ENCODE peak calls at places on chromosomes 5 and 9, in ten cellular contexts. C is kidney; G is NB4; F is CD8-positive, alpha-beta T cell; P is bronchial epithelial cell; O is choroid plexus epithelial cell; H is HCT116; R is CD4-positive, CD25-positive, alpha-beta regulatory T cell; Z is astrocyte of the spinal cord; K is A673. J is an unnamed sample.

GRCh38 chr5:181053760-181054122 is 13.7 kb downstream of the BTNL9 start:
- DNase-seq in C (no peak), G (no peak), F (no peak), P (no peak), O (no peak), H (no peak), R (peak), Z (no peak), K (no peak), J (no peak)

GRCh38 chr5:131382407-131383395 is 118.8 kb downstream of the CDC42SE2 start:
- DNase-seq in C (no peak), G (peak), F (peak), P (peak), O (peak), H (peak), R (peak), Z (peak), K (peak), J (no peak)

GRCh38 chr5:64594601-64595518 is 89.0 kb downstream of the RGS7BP start:
- DNase-seq in C (no peak), G (peak), F (no peak), P (peak), O (peak), H (no peak), R (no peak), Z (no peak), K (peak), J (no peak)

GRCh38 chr5:67478337-67478736 is 281.7 kb upstream of the CD180 start:
- DNase-seq in C (no peak), G (no peak), F (no peak), P (no peak), O (no peak), H (no peak), R (no peak), Z (no peak), K (no peak), J (no peak)

GRCh38 chr5:75054110-75054930 is 2.0 kb upstream of the GCNT4 start:
- DNase-seq in C (peak), G (no peak), F (no peak), P (peak), O (peak), H (no peak), R (no peak), Z (peak), K (peak), J (no peak)

GRCh38 chr5:174533771-174534221 is 190.6 kb upstream of the MSX2 start:
- DNase-seq in C (no peak), G (peak), F (no peak), P (peak), O (peak), H (peak), R (no peak), Z (peak), K (no peak), J (peak)

GRCh38 chr9:134987906-134988700 is 70.4 kb upstream of the FCN1 start:
- DNase-seq in C (peak), G (no peak), F (no peak), P (no peak), O (no peak), H (no peak), R (no peak), Z (no peak), K (no peak), J (no peak)

GRCh38 chr5:109743770-109744212 is 54.1 kb downstream of the MAN2A1 start:
- DNase-seq in C (no peak), G (no peak), F (no peak), P (peak), O (peak), H (no peak), R (no peak), Z (peak), K (peak), J (peak)

GRCh38 chr5:66939094-66939493 is 257.5 kb downstream of the CD180 start:
- DNase-seq in C (no peak), G (no peak), F (no peak), P (no peak), O (no peak), H (no peak), R (no peak), Z (no peak), K (no peak), J (no peak)

GRCh38 chr5:65034029-65034781 is 265.5 kb downstream of the CWC27 start:
- DNase-seq in C (peak), G (peak), F (no peak), P (no peak), O (peak), H (no peak), R (no peak), Z (no peak), K (no peak), J (no peak)

GRCh38 chr5:127447822-127448221 is 69.6 kb upstream of the PRRC1 start:
- DNase-seq in C (no peak), G (no peak), F (no peak), P (no peak), O (peak), H (no peak), R (no peak), Z (peak), K (no peak), J (no peak)

GRCh38 chr5:36667826-36668225 is 61.4 kb downstream of the SLC1A3 start:
- DNase-seq in C (no peak), G (no peak), F (no peak), P (no peak), O (no peak), H (no peak), R (no peak), Z (no peak), K (no peak), J (no peak)

GRCh38 chr5:126982926-126983873 is 47.2 kb downstream of the MARCHF3 start:
- DNase-seq in C (no peak), G (no peak), F (no peak), P (no peak), O (no peak), H (no peak), R (no peak), Z (no peak), K (no peak), J (no peak)

GRCh38 chr9:28264368-28264767 is 691.1 kb upstream of the C9orf72 start:
- DNase-seq in C (no peak), G (no peak), F (no peak), P (peak), O (peak), H (no peak), R (no peak), Z (peak), K (no peak), J (no peak)

GRCh38 chr5:133995341-133995740 is 9.4 kb downstream of the VDAC1 start:
- DNase-seq in C (no peak), G (peak), F (no peak), P (no peak), O (peak), H (no peak), R (no peak), Z (no peak), K (no peak), J (no peak)

GRCh38 chr9:125759812-125760134 is 12.6 kb downstream of the PBX3 start:
- DNase-seq in C (no peak), G (peak), F (no peak), P (no peak), O (peak), H (no peak), R (no peak), Z (peak), K (no peak), J (no peak)

GRCh38 chr5:39566891-39567290 is 142.1 kb upstream of the DAB2 start:
- DNase-seq in C (no peak), G (no peak), F (no peak), P (no peak), O (no peak), H (no peak), R (no peak), Z (no peak), K (no peak), J (no peak)

GRCh38 chr9:2863831-2864230 is 19.9 kb upstream of the PUM3 start:
- DNase-seq in C (no peak), G (no peak), F (no peak), P (no peak), O (no peak), H (no peak), R (no peak), Z (no peak), K (no peak), J (no peak)

GRCh38 chr5:37103302-37103701 is 145.9 kb downstream of the CPLANE1 start:
- DNase-seq in C (no peak), G (no peak), F (no peak), P (no peak), O (no peak), H (no peak), R (no peak), Z (no peak), K (no peak), J (no peak)

GRCh38 chr5:20575515-20575914 is 587.5 kb upstream of the CDH18 start:
- DNase-seq in C (no peak), G (no peak), F (no peak), P (no peak), O (no peak), H (no peak), R (no peak), Z (no peak), K (no peak), J (no peak)

GRCh38 chr9:130962418-130963316 is 23.6 kb upstream of the FIBCD1 start:
- DNase-seq in C (peak), G (no peak), F (no peak), P (peak), O (peak), H (peak), R (no peak), Z (peak), K (peak), J (peak)

GRCh38 chr5:127068771-127069330 is 4.5 kb downstream of the C5orf63 start:
- DNase-seq in C (no peak), G (no peak), F (no peak), P (peak), O (peak), H (no peak), R (no peak), Z (peak), K (peak), J (no peak)

GRCh38 chr5:154714271-154714986 is 40.7 kb upstream of the LARP1 start:
- DNase-seq in C (no peak), G (peak), F (no peak), P (peak), O (peak), H (no peak), R (peak), Z (peak), K (peak), J (no peak)

GRCh38 chr5:61697811-61698587 is 365.9 kb downstream of the ZSWIM6 start:
- DNase-seq in C (no peak), G (no peak), F (no peak), P (peak), O (no peak), H (no peak), R (no peak), Z (no peak), K (no peak), J (no peak)

GRCh38 chr5:172830876-172831662 is 3.0 kb upstream of the ERGIC1 start:
- DNase-seq in C (no peak), G (peak), F (no peak), P (peak), O (peak), H (no peak), R (no peak), Z (peak), K (no peak), J (no peak)

GRCh38 chr5:30539004-30539634 is 654.4 kb upstream of the CDH6 start:
- DNase-seq in C (peak), G (no peak), F (no peak), P (peak), O (peak), H (no peak), R (no peak), Z (peak), K (peak), J (no peak)

GRCh38 chr5:119951330-119951934 is 322.1 kb downstream of the FAM170A start:
- DNase-seq in C (no peak), G (no peak), F (no peak), P (peak), O (no peak), H (no peak), R (no peak), Z (no peak), K (no peak), J (no peak)

GRCh38 chr9:1916676-1917075 is 98.5 kb upstream of the SMARCA2 start:
- DNase-seq in C (no peak), G (peak), F (no peak), P (no peak), O (no peak), H (no peak), R (no peak), Z (no peak), K (no peak), J (no peak)

GRCh38 chr9:94869415-94869838 is 142.9 kb downstream of the AOPEP start:
- DNase-seq in C (no peak), G (no peak), F (no peak), P (no peak), O (peak), H (no peak), R (no peak), Z (peak), K (no peak), J (no peak)

GRCh38 chr5:1255081-1255561 is 29.9 kb downstream of the SLC6A18 start:
- DNase-seq in C (no peak), G (no peak), F (peak), P (no peak), O (no peak), H (no peak), R (peak), Z (no peak), K (no peak), J (no peak)

GRCh38 chr5:181229996-181230395 is 6.9 kb downstream of the TRIM41 start:
- DNase-seq in C (no peak), G (no peak), F (no peak), P (no peak), O (no peak), H (no peak), R (no peak), Z (no peak), K (no peak), J (no peak)

GRCh38 chr5:133643365-133643764 is 31.0 kb upstream of the FSTL4 start:
- DNase-seq in C (no peak), G (no peak), F (no peak), P (no peak), O (no peak), H (no peak), R (no peak), Z (no peak), K (no peak), J (no peak)

GRCh38 chr5:143055596-143056330 is 285.6 kb downstream of the ARHGAP26 start:
- DNase-seq in C (no peak), G (no peak), F (no peak), P (peak), O (peak), H (no peak), R (peak), Z (no peak), K (no peak), J (no peak)

DNA sequence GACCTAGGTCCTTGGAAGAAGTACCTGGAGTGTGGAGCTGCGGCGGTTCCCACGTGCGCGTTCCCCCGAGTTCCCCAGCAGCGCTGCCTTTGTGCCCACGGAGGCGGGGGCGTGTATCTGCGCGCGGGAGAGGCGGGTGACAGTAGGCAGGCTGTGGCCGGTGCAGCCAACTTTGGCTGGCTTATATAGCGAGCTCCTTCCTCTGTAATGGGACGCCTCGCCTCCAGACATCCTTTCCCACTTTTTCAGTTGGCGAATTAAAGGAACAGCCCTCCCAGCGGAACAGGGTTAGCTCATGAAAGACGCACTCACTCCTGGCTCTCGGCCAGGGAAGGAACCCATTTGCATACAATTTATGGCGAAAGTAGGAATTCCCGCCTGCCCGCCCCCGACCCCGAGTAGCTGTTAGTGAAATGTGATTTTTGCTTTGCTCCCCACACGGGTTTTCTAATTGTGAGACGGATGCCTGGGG is at the start of gene TNC:
- DNase-seq in C (peak), G (no peak), F (no peak), P (peak), O (peak), H (no peak), R (no peak), Z (peak), K (peak), J (no peak)
- H3K4me3 ChIP-seq in C (peak), G (no peak), F (no peak), P (peak), O (peak), H (peak), R (no peak), Z (peak), K (peak), J (peak)

DNA sequence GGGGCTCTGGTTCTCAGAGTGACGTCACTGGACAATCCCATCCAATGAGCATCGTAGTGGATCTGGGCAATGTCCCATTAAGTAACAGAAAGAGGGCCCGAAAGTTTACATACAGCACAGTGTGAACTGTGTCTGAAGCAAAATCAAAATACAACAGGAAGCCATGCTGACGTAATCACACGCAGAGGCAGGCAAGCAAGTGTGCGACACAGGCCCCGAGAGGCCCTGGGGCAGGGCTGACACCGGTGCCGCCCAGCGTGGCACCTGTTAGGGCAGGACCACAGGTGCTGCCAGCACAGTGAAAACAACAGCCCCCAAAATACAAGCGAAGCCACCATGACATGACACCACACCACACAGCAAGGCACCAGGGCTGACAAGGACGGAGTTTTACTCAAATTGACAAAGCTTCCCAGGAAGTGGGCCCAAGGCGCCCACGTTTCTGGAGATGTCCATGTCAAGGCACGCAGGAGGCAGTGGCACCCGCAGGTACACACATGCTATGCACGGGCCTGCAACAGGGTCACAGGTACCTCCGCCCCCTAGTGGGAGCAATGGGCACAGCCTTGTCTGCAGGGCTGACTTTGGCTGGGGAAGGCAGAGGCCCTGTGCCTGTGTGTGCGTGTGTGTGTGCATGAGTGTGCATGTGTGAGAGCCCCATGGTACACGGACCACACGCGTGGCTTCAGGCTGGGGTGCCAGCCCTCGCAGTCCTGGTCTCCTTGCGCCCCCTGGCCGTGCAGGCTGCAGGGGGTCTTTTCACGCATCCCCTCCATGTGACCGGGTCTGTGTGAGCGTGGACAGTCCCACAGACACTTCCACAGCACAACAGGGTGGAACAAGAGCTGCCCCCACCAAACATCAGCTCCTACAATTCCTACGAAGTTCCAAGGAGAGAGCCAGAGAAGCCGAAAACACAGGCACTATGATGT is 19.6 kb downstream of the QSOX2 start:
- DNase-seq in C (no peak), G (peak), F (peak), P (peak), O (peak), H (peak), R (peak), Z (no peak), K (peak), J (no peak)
- H3K4me3 ChIP-seq in C (no peak), G (no peak), F (no peak), P (no peak), O (no peak), H (no peak), R (no peak), Z (no peak), K (no peak), J (no peak)

DNA sequence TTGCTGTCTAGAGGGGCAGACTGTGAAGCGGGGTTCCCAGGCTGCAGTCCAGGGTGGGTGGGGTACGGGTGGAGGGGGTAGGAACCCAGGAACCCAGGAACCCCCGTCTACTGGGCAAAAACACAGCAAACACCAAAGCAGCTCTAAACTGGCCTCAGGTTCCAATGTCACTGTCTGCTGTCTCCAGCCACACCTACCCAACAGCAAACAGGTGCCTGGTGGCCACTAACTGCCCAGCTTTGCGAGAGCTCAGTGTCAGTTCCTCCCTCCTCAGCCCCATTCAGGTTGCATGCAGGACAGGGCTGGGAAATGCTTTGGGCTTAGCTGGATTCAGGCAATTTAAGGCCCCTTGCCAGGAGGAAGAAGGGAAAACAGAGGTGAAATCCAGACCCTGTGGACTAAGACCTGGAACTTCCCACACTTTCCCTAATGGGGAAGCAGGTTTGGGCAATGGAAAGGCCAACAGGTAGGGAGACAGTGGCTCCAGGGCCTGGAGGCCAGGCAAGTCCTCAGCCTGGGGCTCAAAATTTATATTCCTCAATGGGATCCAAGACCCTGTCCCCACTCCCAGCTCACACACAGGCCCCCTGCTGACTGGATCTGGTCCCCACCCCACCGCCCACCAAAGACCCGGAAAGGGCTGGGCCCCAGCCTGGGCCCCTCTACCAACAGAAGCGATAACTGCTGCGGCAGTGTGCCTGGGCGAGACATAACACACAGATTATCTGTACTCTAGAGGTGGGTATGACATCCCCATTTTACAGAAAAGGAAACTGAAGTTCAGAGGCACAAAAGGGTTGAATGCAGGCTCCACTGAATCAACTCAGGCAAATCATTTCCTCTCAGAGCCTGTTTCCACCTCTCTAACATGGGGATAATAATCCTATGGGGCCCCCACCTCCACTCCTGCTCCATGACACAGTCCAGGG is 3.6 kb downstream of the EEIG1 start:
- DNase-seq in C (no peak), G (no peak), F (no peak), P (no peak), O (no peak), H (no peak), R (peak), Z (no peak), K (no peak), J (no peak)
- H3K4me3 ChIP-seq in C (peak), G (no peak), F (peak), P (peak), O (peak), H (no peak), R (peak), Z (no peak), K (peak), J (peak)

GRCh38 chr5:14415516-14416074 is 166.0 kb upstream of the OTULINL start:
- DNase-seq in C (no peak), G (no peak), F (no peak), P (no peak), O (no peak), H (no peak), R (peak), Z (no peak), K (no peak), J (no peak)

GRCh38 chr5:14414615-14415515 is 166.7 kb upstream of the OTULINL start:
- DNase-seq in C (no peak), G (no peak), F (peak), P (no peak), O (no peak), H (no peak), R (peak), Z (no peak), K (no peak), J (no peak)

GRCh38 chr5:14414007-14414406 is 167.6 kb upstream of the OTULINL start:
- DNase-seq in C (no peak), G (no peak), F (peak), P (no peak), O (no peak), H (no peak), R (peak), Z (no peak), K (no peak), J (no peak)

GRCh38 chr5:14410942-14411258 is 170.7 kb upstream of the OTULINL start:
- DNase-seq in C (no peak), G (no peak), F (no peak), P (no peak), O (peak), H (no peak), R (no peak), Z (peak), K (no peak), J (no peak)

DNA sequence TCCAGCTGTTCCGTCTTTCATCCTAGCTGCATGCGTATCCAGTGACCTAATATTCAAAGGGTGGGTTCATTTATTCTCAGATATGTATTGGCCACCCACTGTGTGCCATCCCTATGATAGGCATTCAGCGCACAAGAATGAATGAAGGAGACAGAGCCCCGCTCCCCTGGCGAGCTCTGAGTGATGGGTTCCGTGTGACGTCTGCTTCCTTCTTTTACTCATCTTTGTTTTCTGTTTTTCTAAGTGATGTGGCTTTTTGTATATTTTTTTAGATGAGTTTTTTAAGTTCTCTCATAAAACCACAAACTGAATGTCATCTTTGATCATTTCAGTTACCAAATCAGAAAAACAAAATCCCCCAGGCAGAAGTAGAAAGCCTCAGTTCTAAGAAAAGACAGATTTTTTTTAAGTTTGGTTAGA is 168.3 kb upstream of the OTULINL start:
- DNase-seq in C (no peak), G (no peak), F (peak), P (no peak), O (peak), H (no peak), R (peak), Z (peak), K (no peak), J (no peak)
- H3K4me3 ChIP-seq in C (no peak), G (no peak), F (no peak), P (no peak), O (no peak), H (no peak), R (peak), Z (no peak), K (no peak), J (no peak)

J was measured in BJ.